ENCODE peak calls at places on chromosomes 6 and 20, in eight cellular contexts. W is iris pigment epithelial cell; F is cardiac fibroblast; V is H7; L is fibroblast of gingiva; H is B cell; D is CD4-positive, CD25-positive, alpha-beta regulatory T cell; R is stimulated activated CD8-positive, alpha-beta memory T cell treated with anti-CD3 and anti-CD28 coated beads, Interleukin-15, amount 100 ng/mL, for 4 hours. Z is an unnamed sample.
A peak's percentile ranks its signal among the peaks of the same experiment; 100 is the strongest.

GRCh38 chr20:63171991-63172390 is 43.9 kb downstream of the YTHDF1 start:
- DNase-seq in L (no peak), F (no peak), V (no peak), W (no peak), H (no peak), R (no peak), D (no peak), Z (no peak)

GRCh38 chr20:62802026-62802712 is 2.5 kb upstream of the OGFR start:
- DNase-seq in L (no peak), W (no peak), V (no peak), F (no peak), D (no peak), R (no peak), H (no peak), Z (no peak)

GRCh38 chr20:48769111-48769879 is 58.5 kb downstream of the PREX1 start:
- DNase-seq in D (peak; percentile 66), R (peak; percentile 84), V (peak; percentile 68), F (peak; percentile 31), W (no peak), H (no peak), L (no peak), Z (no peak)

GRCh38 chr6:158853072-158853871 is 34.1 kb upstream of the EZR start:
- DNase-seq in R (peak; percentile 60), W (peak; percentile 95), L (peak; percentile 42), F (peak; percentile 91), V (peak; percentile 88), D (peak; percentile 88), H (peak; percentile 71), Z (peak; percentile 74)

GRCh38 chr6:87944541-87944954 is 103.1 kb upstream of the SPACA1 start:
- DNase-seq in F (peak; percentile 66), D (no peak), R (no peak), W (peak; percentile 15), V (peak; percentile 54), H (no peak), L (peak; percentile 48), Z (peak; percentile 49)

GRCh38 chr20:50645253-50646068 is 45.9 kb downstream of the RIPOR3 start:
- DNase-seq in D (no peak), H (no peak), V (peak; percentile 91), F (peak; percentile 99), R (no peak), W (peak; percentile 100), L (peak; percentile 98), Z (peak; percentile 49)

GRCh38 chr6:133895573-133896343 is 6.8 kb downstream of the TCF21 start:
- DNase-seq in R (no peak), F (peak; percentile 53), D (no peak), H (no peak), V (peak; percentile 69), W (no peak), L (peak; percentile 38), Z (peak; percentile 63)

GRCh38 chr20:59152559-59153354 is 10.9 kb upstream of the ZNF831 start:
- DNase-seq in F (no peak), V (no peak), H (no peak), R (no peak), L (no peak), D (no peak), W (no peak), Z (no peak)

GRCh38 chr6:43096451-43097097 is 20.5 kb downstream of the PTK7 start:
- DNase-seq in D (no peak), V (peak; percentile 62), W (peak; percentile 82), R (no peak), F (peak; percentile 84), L (peak; percentile 97), H (no peak), Z (peak; percentile 72)

GRCh38 chr6:35035481-35036030 is 105.6 kb downstream of the TCP11 start:
- DNase-seq in D (no peak), W (no peak), L (no peak), F (no peak), R (no peak), V (no peak), H (no peak), Z (no peak)

GRCh38 chr20:33947709-33948295 is 45.9 kb upstream of the RALY start:
- DNase-seq in D (peak; percentile 30), W (peak; percentile 18), V (peak; percentile 82), L (no peak), H (no peak), R (no peak), F (peak; percentile 66), Z (peak; percentile 86)

GRCh38 chr20:23641936-23642751 is 4.4 kb upstream of the CST3 start:
- DNase-seq in F (peak; percentile 74), R (no peak), V (no peak), D (no peak), H (no peak), W (peak; percentile 83), L (peak; percentile 95), Z (no peak)

GRCh38 chr6:170221052-170221752 is 69.7 kb downstream of the DLL1 start:
- DNase-seq in D (no peak), R (no peak), L (no peak), F (no peak), W (no peak), H (no peak), V (peak; percentile 62), Z (no peak)

GRCh38 chr6:39330476-39330875 is 8.0 kb upstream of the KCNK16 start:
- DNase-seq in V (no peak), L (no peak), W (no peak), D (no peak), H (no peak), R (no peak), F (no peak), Z (no peak)

GRCh38 chr20:22465622-22466446 is 118.5 kb downstream of the FOXA2 start:
- DNase-seq in W (no peak), R (no peak), F (no peak), D (no peak), V (no peak), L (no peak), H (no peak), Z (no peak)

GRCh38 chr20:62598761-62599194 is 43.5 kb upstream of the SLCO4A1 start:
- DNase-seq in L (no peak), D (no peak), H (no peak), F (no peak), W (no peak), R (no peak), V (no peak), Z (no peak)

GRCh38 chr6:44627879-44628271 is 240.4 kb downstream of the CDC5L start:
- DNase-seq in V (no peak), D (no peak), L (no peak), R (no peak), W (no peak), H (no peak), F (no peak), Z (no peak)

GRCh38 chr20:676315-676937 is 824 bp upstream of the SCRT2 start:
- DNase-seq in D (no peak), H (no peak), F (no peak), R (no peak), W (no peak), L (no peak), V (peak; percentile 80), Z (peak; percentile 50)

GRCh38 chr6:19535351-19535750 is 301.8 kb upstream of the ID4 start:
- DNase-seq in H (no peak), R (no peak), L (no peak), W (no peak), V (no peak), F (no peak), D (no peak), Z (no peak)

GRCh38 chr20:48066256-48066655 is 281.0 kb upstream of the SULF2 start:
- DNase-seq in H (no peak), F (no peak), R (no peak), V (no peak), L (peak; percentile 6), D (no peak), W (peak; percentile 79), Z (no peak)

GRCh38 chr6:108165714-108166663 is at the start of gene NR2E1:
- DNase-seq in H (peak; percentile 54), L (no peak), V (peak; percentile 87), F (peak; percentile 27), D (no peak), R (no peak), W (no peak), Z (peak; percentile 65)

Z was measured in neural progenitor cell.